ENCODE peak calls at places on chromosomes 13 and 19, in six cellular contexts. M is IMR-90, K is DND-41, B is GM23338, R is H1, X is fibroblast of lung. C is an unnamed sample. For H3K36me3, the result is how much of the 10 kb centered on the place peaks cover.

GRCh38 chr19:29277107-29277506 is 64.2 kb upstream of the UQCRFS1 start:
- DNase-seq in M (no peak), K (peak), B (peak), R (no peak), X (no peak), C (peak)

GRCh38 chr19:29795461-29795860 is 16.3 kb upstream of the CCNE1 start:
- DNase-seq in M (no peak), K (no peak), B (no peak), R (no peak), X (no peak), C (no peak)

GRCh38 chr19:57668635-57669034 is at the start of gene ZSCAN4:
- DNase-seq in M (no peak), K (no peak), B (no peak), R (no peak), X (no peak), C (no peak)

GRCh38 chr19:32519023-32519422 is 62.0 kb upstream of the PDCD5 start:
- DNase-seq in M (no peak), K (peak), B (no peak), R (no peak), X (no peak), C (no peak)

GRCh38 chr19:391726-392374 is 17.1 kb downstream of the C2CD4C start:
- DNase-seq in M (no peak), K (no peak), B (no peak), R (no peak), X (no peak), C (no peak)

GRCh38 chr19:46844067-46844489 is 6.6 kb downstream of the AP2S1 start:
- DNase-seq in M (no peak), K (no peak), B (no peak), R (no peak), X (no peak), C (no peak)

GRCh38 chr19:33406521-33407139 is 33.1 kb downstream of the CEBPG start:
- DNase-seq in M (peak), K (peak), B (peak), R (peak), X (peak), C (peak)

GRCh38 chr13:102045713-102046112 is 356.1 kb downstream of the FGF14 start:
- DNase-seq in M (no peak), K (no peak), B (peak), R (no peak), X (no peak), C (no peak)

GRCh38 chr13:32409561-32410440 is 18.1 kb downstream of the N4BP2L1 start:
- DNase-seq in M (peak), K (no peak), B (peak), R (no peak), X (peak), C (no peak)

GRCh38 chr19:50794778-50795664 is 4.8 kb downstream of the ACP4 start:
- DNase-seq in M (no peak), K (peak), B (peak), R (no peak), X (no peak), C (peak)

GRCh38 chr13:110669036-110669435 is 36.9 kb downstream of the CARS2 start:
- DNase-seq in M (no peak), K (no peak), B (no peak), R (no peak), X (no peak), C (no peak)

GRCh38 chr13:88623150-88623549 is 952.0 kb downstream of the SLITRK5 start:
- DNase-seq in M (no peak), K (no peak), B (no peak), R (no peak), X (no peak), C (no peak)

GRCh38 chr19:46232029-46232428 is 2.5 kb downstream of the IGFL1 start:
- DNase-seq in M (no peak), K (no peak), B (no peak), R (no peak), X (no peak), C (no peak)

GRCh38 chr13:45510671-45511070 is 45.9 kb downstream of the COG3 start:
- DNase-seq in M (no peak), K (no peak), B (peak), R (no peak), X (no peak), C (no peak)

GRCh38 chr19:48495391-48495790 is 16.2 kb downstream of the LMTK3 start:
- DNase-seq in M (no peak), K (no peak), B (no peak), R (no peak), X (no peak), C (no peak)

GRCh38 chr13:22837980-22838615 is 342.7 kb upstream of the SGCG start:
- DNase-seq in M (no peak), K (no peak), B (no peak), R (no peak), X (no peak), C (no peak)

GRCh38 chr13:27953671-27954405 is 15.3 kb downstream of the CDX2 start:
- DNase-seq in M (peak), K (peak), B (peak), R (no peak), X (peak), C (no peak)

GRCh38 chr13:46551410-46552301 is 1.3 kb upstream of the LRCH1 start:
- DNase-seq in M (peak), K (peak), B (peak), R (no peak), X (peak), C (peak)

GRCh38 chr19:27741236-27741635 is 1471.7 kb downstream of the UQCRFS1 start:
- DNase-seq in M (no peak), K (no peak), B (no peak), R (no peak), X (no peak), C (no peak)

GRCh38 chr19:46271488-46272197 is 25.2 kb upstream of the HIF3A start:
- DNase-seq in M (peak), K (no peak), B (no peak), R (no peak), X (no peak), C (no peak)

GRCh38 chr13:112983042-112983305 is 14.0 kb downstream of the MCF2L start:
- DNase-seq in M (no peak), K (no peak), B (no peak), R (no peak), X (no peak), C (no peak)

GRCh38 chr19:38172001-38172400 is 52.0 kb downstream of the DPF1 start:
- DNase-seq in M (no peak), K (no peak), B (no peak), R (no peak), X (no peak), C (no peak)

GRCh38 chr19:53867225-53868090 is at the start of gene MYADM:
- DNase-seq in M (peak), K (peak), B (peak), R (peak), X (peak), C (peak)

GRCh38 chr19:53864308-53864836 is 3.3 kb upstream of the MYADM start:
- DNase-seq in M (no peak), K (no peak), B (no peak), R (no peak), X (no peak), C (no peak)

GRCh38 chr19:53865523-53865917 is 2.2 kb upstream of the MYADM start:
- DNase-seq in M (no peak), K (no peak), B (no peak), R (no peak), X (no peak), C (no peak)

GRCh38 chr19:53868091-53868891 is 608 bp downstream of the MYADM start:
- DNase-seq in M (peak), K (no peak), B (peak), R (no peak), X (peak), C (no peak)

GRCh38 chr19:53865918-53866696 is 1.6 kb upstream of the MYADM start:
- DNase-seq in M (peak), K (no peak), B (peak), R (no peak), X (peak), C (no peak)
- TF ChIP-seq CTCF in M (no peak), K (no peak), B (no peak), R (no peak), X (no peak), C (no peak)

GRCh38 chr19:11552666-11553372 is 6.2 kb downstream of the ELOF1 start:
- DNase-seq in M (no peak), K (no peak), B (no peak), R (no peak), X (no peak), C (peak)

GRCh38 chr19:11551603-11552235 is 7.3 kb downstream of the ELOF1 start:
- DNase-seq in M (no peak), K (peak), B (peak), R (no peak), X (no peak), C (peak)

GRCh38 chr19:11548315-11548700 is 9.7 kb downstream of the CNN1 start:
- DNase-seq in M (no peak), K (no peak), B (no peak), R (no peak), X (no peak), C (no peak)

GRCh38 chr19:11549386-11549953 is 9.6 kb downstream of the ELOF1 start:
- DNase-seq in M (no peak), K (no peak), B (no peak), R (no peak), X (no peak), C (no peak)

GRCh38 chr19:11550265-11550664 is 8.8 kb downstream of the ELOF1 start:
- DNase-seq in M (no peak), K (no peak), B (no peak), R (no peak), X (no peak), C (no peak)
- H3K36me3 ChIP-seq in M (half or more), K (under half), B (under half), R (under half), X (under half), C (under half)

GRCh38 chr13:52405767-52406494 is at the start of gene THSD1:
- DNase-seq in M (peak), K (no peak), B (peak), R (no peak), X (peak), C (no peak)
- H2AFZ ChIP-seq in M (peak), K (no peak), B (peak), R (peak), X (peak), C (no peak)

GRCh38 chr13:38900188-38900587 is 90.4 kb downstream of the STOML3 start:
- DNase-seq in M (no peak), K (no peak), B (peak), R (no peak), X (no peak), C (no peak)
- TF ChIP-seq CTCF in M (no peak), K (no peak), B (peak), R (peak), X (peak), C (peak)

DNA sequence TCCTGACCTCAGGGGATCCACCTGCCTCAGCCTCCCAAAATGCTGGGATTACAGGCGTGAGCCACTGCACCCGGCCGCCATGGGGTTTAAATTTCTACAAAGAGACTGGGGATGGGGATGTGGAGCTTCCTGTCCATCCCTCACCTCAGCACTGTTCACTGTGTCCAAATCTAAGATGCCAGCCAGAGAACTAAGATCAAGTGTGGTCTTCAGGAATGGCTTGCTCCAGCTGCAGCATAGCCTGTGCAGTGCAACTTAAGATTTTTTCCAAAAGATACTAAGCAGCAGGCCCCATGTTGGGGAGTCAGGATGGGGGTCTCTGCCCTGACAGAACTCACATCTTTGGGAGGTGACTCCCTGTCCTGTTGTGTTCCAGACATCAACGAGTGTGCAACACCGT is 9.3 kb downstream of the ADGRE5 start:
- DNase-seq in M (no peak), K (no peak), B (no peak), R (no peak), X (no peak), C (no peak)
- H3K36me3 ChIP-seq in M (under half), K (under half), B (under half), R (under half), X (under half), C (under half)

DNA sequence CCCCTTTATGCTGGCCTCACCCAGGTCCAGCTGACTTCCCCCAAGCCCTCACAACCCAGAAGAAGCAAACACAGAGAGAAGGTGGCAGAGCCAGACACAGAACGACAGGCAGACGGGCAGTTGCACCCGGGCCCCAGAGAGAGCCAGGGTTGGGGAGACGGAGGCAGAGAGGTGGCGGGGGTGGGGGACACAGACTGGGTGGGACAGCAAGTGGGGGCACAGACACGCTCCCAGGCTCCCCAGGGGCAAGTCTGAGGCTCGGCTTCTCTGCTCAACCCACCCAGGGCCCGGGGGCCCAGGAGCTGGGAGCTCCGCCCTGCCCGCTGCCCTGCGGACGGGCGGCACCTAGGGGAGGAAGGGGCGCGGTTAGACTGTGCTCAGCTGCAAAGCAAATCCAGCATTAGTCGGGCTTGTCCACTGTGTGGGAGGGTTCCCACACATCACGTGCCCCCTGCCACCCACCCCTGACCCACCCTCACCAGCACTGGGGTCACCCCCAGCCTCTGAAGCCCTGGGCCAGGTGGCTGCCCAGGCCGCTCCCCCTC is 31.3 kb upstream of the ASF1B start:
- DNase-seq in M (no peak), K (no peak), B (no peak), R (no peak), X (no peak), C (no peak)
- H2AFZ ChIP-seq in M (no peak), K (no peak), B (no peak), R (no peak), X (no peak), C (no peak)

GRCh38 chr19:3234800-3235199 is 10.3 kb downstream of the CELF5 start:
- DNase-seq in M (no peak), K (peak), B (peak), R (no peak), X (no peak), C (no peak)
- TF ChIP-seq CTCF in M (peak), K (peak), B (peak), R (peak), X (peak), C (peak)

DNA sequence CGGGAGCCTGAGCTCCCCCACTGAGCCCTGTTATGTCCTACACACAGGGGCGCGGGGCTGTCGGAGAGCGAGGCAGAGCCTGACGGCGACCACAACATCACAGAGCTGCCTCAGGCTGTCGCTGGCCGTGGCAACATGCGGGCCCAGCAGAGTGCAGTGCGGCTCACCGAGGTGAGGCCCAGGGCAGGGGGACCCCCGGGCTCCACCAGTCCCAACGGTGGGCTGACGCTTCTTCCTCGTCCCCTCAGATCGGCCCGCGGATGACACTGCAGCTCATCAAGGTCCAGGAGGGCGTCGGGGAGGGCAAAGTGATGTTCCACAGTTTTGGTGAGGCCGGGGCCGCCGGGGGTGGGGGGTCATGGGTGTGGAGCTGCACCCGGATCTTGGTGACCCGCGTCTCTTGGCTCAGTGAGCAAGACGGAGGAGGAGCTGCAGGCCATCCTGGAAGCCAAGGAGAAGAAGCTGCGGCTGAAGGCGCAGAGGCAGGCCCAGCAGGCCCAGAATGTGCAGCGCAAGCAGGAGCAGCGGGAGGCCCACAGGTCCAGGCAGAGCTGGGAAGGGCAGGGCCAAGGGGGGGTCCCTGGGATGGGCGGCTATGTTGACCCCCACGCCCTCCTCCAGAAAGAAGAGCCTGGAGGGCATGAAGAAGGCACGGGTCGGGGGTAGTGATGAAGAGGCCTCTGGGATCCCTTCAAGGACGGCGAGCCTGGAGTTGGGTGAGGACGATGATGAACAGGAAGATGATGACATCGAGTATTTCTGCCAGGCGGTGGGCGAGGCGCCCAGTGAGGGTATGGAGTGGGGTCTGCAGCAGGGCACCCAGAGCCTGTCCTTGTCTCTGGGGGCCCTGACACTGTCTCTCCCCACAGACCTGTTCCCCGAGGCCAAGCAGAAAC is 1.2 kb upstream of the P2RY11 start:
- DNase-seq in M (no peak), K (no peak), B (no peak), R (no peak), X (no peak), C (no peak)
- H3K36me3 ChIP-seq in M (under half), K (half or more), B (under half), R (half or more), X (under half), C (half or more)

GRCh38 chr19:49690656-49691242 is at the start of gene CPT1C:
- DNase-seq in M (peak), K (no peak), B (peak), R (peak), X (peak), C (no peak)

GRCh38 chr19:49690073-49690655 is 752 bp upstream of the CPT1C start:
- DNase-seq in M (no peak), K (no peak), B (peak), R (no peak), X (no peak), C (no peak)

GRCh38 chr19:49691243-49692101 is 556 bp downstream of the CPT1C start:
- DNase-seq in M (peak), K (no peak), B (peak), R (no peak), X (peak), C (no peak)

GRCh38 chr19:49689133-49690072 is at the start of gene ADM5:
- DNase-seq in M (no peak), K (no peak), B (peak), R (no peak), X (no peak), C (no peak)

GRCh38 chr19:49692102-49692599 is 1.2 kb downstream of the CPT1C start:
- DNase-seq in M (no peak), K (no peak), B (no peak), R (no peak), X (no peak), C (no peak)
- H2AFZ ChIP-seq in M (peak), K (no peak), B (no peak), R (no peak), X (no peak), C (peak)